ENCODE peak calls at places on chromosomes 4 and X, in seven cellular contexts. One of them, this sample, is unnamed.
A peak's percentile ranks its signal among the peaks of the same experiment; 100 is the strongest.

GRCh38 chr4:165027762-165028402 is 3.9 kb upstream of the TRIM60 start:
- DNase-seq in SK-N-SH: no peak
- DNase-seq in HCT116: no peak
- DNase-seq in K562: no peak
- DNase-seq in HepG2: no peak
- DNase-seq in H1: no peak
- DNase-seq in GM12878: no peak
- DNase-seq in this sample: no peak

GRCh38 chr4:76197001-76197743 is 16.5 kb downstream of the SCARB2 start:
- DNase-seq in SK-N-SH: no peak
- DNase-seq in HCT116: no peak
- DNase-seq in K562: no peak
- DNase-seq in HepG2: no peak
- DNase-seq in H1: no peak
- DNase-seq in GM12878: no peak
- DNase-seq in this sample: no peak

GRCh38 chrX:49892552-49892951 is 13.3 kb downstream of the USP27X start:
- DNase-seq in SK-N-SH: no peak
- DNase-seq in HCT116: no peak
- DNase-seq in K562: no peak
- DNase-seq in HepG2: no peak
- DNase-seq in H1: no peak
- DNase-seq in GM12878: no peak
- DNase-seq in this sample: no peak

GRCh38 chrX:153440556-153441135 is 5.2 kb downstream of the TREX2 start:
- DNase-seq in SK-N-SH: no peak
- DNase-seq in HCT116: no peak
- DNase-seq in K562: no peak
- DNase-seq in HepG2: no peak
- DNase-seq in H1: no peak
- DNase-seq in GM12878: no peak
- DNase-seq in this sample: no peak

GRCh38 chrX:9662148-9662547 is 103.5 kb downstream of the GPR143 start:
- DNase-seq in SK-N-SH: no peak
- DNase-seq in HCT116: no peak
- DNase-seq in K562: no peak
- DNase-seq in HepG2: no peak
- DNase-seq in H1: no peak
- DNase-seq in GM12878: no peak
- DNase-seq in this sample: no peak

GRCh38 chrX:124963717-124964116 is 356.0 kb upstream of the TEX13C start:
- DNase-seq in SK-N-SH: no peak
- DNase-seq in HCT116: no peak
- DNase-seq in K562: no peak
- DNase-seq in HepG2: no peak
- DNase-seq in H1: no peak
- DNase-seq in GM12878: no peak
- DNase-seq in this sample: no peak

GRCh38 chr4:168386002-168386401 is 67.5 kb upstream of the DDX60 start:
- DNase-seq in SK-N-SH: no peak
- DNase-seq in HCT116: no peak
- DNase-seq in K562: no peak
- DNase-seq in HepG2: no peak
- DNase-seq in H1: no peak
- DNase-seq in GM12878: no peak
- DNase-seq in this sample: no peak

GRCh38 chr4:74410272-74410671 is 34.7 kb upstream of the AREG start:
- DNase-seq in SK-N-SH: no peak
- DNase-seq in HCT116: no peak
- DNase-seq in K562: no peak
- DNase-seq in HepG2: no peak
- DNase-seq in H1: no peak
- DNase-seq in GM12878: no peak
- DNase-seq in this sample: no peak

GRCh38 chr4:2716236-2716635 is 39.9 kb downstream of the TNIP2 start:
- DNase-seq in SK-N-SH: no peak
- DNase-seq in HCT116: no peak
- DNase-seq in K562: no peak
- DNase-seq in HepG2: no peak
- DNase-seq in H1: no peak
- DNase-seq in GM12878: no peak
- DNase-seq in this sample: no peak

GRCh38 chr4:77308843-77309242 is 151.8 kb downstream of the CCNG2 start:
- DNase-seq in SK-N-SH: peak; percentile 35
- DNase-seq in HCT116: peak; percentile 10
- DNase-seq in K562: peak; percentile 52
- DNase-seq in HepG2: peak; percentile 31
- DNase-seq in H1: no peak
- DNase-seq in GM12878: no peak
- DNase-seq in this sample: peak; percentile 42
- TF ChIP-seq JUND in SK-N-SH: no peak
- TF ChIP-seq JUND in HCT116: no peak
- TF ChIP-seq JUND in K562: no peak
- TF ChIP-seq JUND in HepG2: no peak
- TF ChIP-seq JUND in H1: no peak
- TF ChIP-seq JUND in GM12878: no peak
- TF ChIP-seq JUND in this sample: no peak

GRCh38 chrX:23578079-23578478 is 89.2 kb upstream of the PRDX4 start:
- DNase-seq in SK-N-SH: no peak
- DNase-seq in HCT116: no peak
- DNase-seq in K562: no peak
- DNase-seq in HepG2: no peak
- DNase-seq in H1: no peak
- DNase-seq in GM12878: no peak
- DNase-seq in this sample: no peak
- TF ChIP-seq JUND in SK-N-SH: no peak
- TF ChIP-seq JUND in HCT116: no peak
- TF ChIP-seq JUND in K562: no peak
- TF ChIP-seq JUND in HepG2: no peak
- TF ChIP-seq JUND in H1: no peak
- TF ChIP-seq JUND in GM12878: no peak
- TF ChIP-seq JUND in this sample: no peak

GRCh38 chr4:86586160-86586572 is 7.9 kb upstream of the PTPN13 start:
- DNase-seq in SK-N-SH: no peak
- DNase-seq in HCT116: no peak
- DNase-seq in K562: no peak
- DNase-seq in HepG2: no peak
- DNase-seq in H1: no peak
- DNase-seq in GM12878: no peak
- DNase-seq in this sample: no peak
- TF ChIP-seq JUND in SK-N-SH: no peak
- TF ChIP-seq JUND in HCT116: no peak
- TF ChIP-seq JUND in K562: no peak
- TF ChIP-seq JUND in HepG2: no peak
- TF ChIP-seq JUND in H1: no peak
- TF ChIP-seq JUND in GM12878: no peak
- TF ChIP-seq JUND in this sample: no peak

GRCh38 chrX:139720136-139720535 is 12.2 kb upstream of the MCF2 start:
- DNase-seq in SK-N-SH: no peak
- DNase-seq in HCT116: no peak
- DNase-seq in K562: no peak
- DNase-seq in HepG2: peak; percentile 30
- DNase-seq in H1: peak; percentile 42
- DNase-seq in GM12878: no peak
- DNase-seq in this sample: no peak
- TF ChIP-seq JUND in SK-N-SH: no peak
- TF ChIP-seq JUND in HCT116: no peak
- TF ChIP-seq JUND in K562: no peak
- TF ChIP-seq JUND in HepG2: no peak
- TF ChIP-seq JUND in H1: peak; percentile 43
- TF ChIP-seq JUND in GM12878: no peak
- TF ChIP-seq JUND in this sample: no peak

DNA sequence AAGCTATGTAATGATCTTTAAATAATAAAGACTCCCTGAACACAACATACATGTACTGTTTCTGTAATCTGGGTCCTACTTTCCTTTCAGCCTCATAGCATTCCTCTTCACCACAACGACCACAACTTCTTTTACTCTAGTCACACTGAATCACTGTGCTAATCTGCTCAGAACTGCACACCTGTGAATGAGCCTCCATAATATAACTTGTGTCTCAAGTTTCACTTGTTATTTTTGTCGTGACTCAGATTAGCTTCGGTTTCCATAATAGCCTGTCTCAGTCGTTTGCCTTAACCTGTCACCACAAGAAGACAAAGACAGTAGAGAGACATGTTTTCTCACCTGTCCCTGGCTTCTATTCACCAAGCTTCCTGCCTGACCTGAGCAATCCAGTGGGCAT is 61.8 kb downstream of the MAGED1 start:
- DNase-seq in SK-N-SH: no peak
- DNase-seq in HCT116: no peak
- DNase-seq in K562: no peak
- DNase-seq in HepG2: no peak
- DNase-seq in H1: no peak
- DNase-seq in GM12878: peak; percentile 23
- DNase-seq in this sample: no peak
- TF ChIP-seq JUND in SK-N-SH: no peak
- TF ChIP-seq JUND in HCT116: no peak
- TF ChIP-seq JUND in K562: no peak
- TF ChIP-seq JUND in HepG2: no peak
- TF ChIP-seq JUND in H1: no peak
- TF ChIP-seq JUND in GM12878: no peak
- TF ChIP-seq JUND in this sample: no peak

DNA sequence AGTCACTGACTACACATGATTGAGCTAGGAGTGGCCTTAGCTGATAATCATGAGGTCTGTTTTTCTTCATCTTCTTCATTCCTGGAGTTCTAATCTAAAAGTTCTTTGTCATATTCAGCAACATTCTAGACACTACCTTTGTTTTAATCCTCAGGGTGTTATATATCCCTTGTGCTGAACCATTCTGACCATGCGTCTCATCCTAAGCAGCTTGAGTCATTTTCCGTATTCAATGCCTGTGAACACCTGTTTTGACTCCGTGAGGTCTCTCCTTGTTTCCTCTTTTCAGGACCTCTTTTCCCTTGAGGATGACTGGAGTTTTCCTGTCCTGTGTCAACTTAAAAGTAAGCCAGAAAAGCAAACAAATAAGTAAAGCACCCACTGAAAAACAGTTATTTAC is 597.9 kb downstream of the GBA3 start:
- DNase-seq in SK-N-SH: no peak
- DNase-seq in HCT116: no peak
- DNase-seq in K562: no peak
- DNase-seq in HepG2: no peak
- DNase-seq in H1: no peak
- DNase-seq in GM12878: no peak
- DNase-seq in this sample: no peak
- TF ChIP-seq JUND in SK-N-SH: no peak
- TF ChIP-seq JUND in HCT116: no peak
- TF ChIP-seq JUND in K562: no peak
- TF ChIP-seq JUND in HepG2: no peak
- TF ChIP-seq JUND in H1: no peak
- TF ChIP-seq JUND in GM12878: no peak
- TF ChIP-seq JUND in this sample: no peak

GRCh38 chr4:176034498-176034897 is 31.1 kb upstream of the WDR17 start:
- DNase-seq in SK-N-SH: peak; percentile 24
- DNase-seq in HCT116: peak; percentile 27
- DNase-seq in K562: no peak
- DNase-seq in HepG2: no peak
- DNase-seq in H1: no peak
- DNase-seq in GM12878: no peak
- DNase-seq in this sample: peak; percentile 53
- TF ChIP-seq JUND in SK-N-SH: no peak
- TF ChIP-seq JUND in HCT116: no peak
- TF ChIP-seq JUND in K562: no peak
- TF ChIP-seq JUND in HepG2: no peak
- TF ChIP-seq JUND in H1: no peak
- TF ChIP-seq JUND in GM12878: no peak
- TF ChIP-seq JUND in this sample: no peak